ENCODE peak calls at places on chromosome 11, in five cellular contexts. One of them, this sample, is unnamed.

GRCh38 chr11:27158763-27159679 is 118.4 kb downstream of the BBOX1 start:
- DNase-seq in GM19239: peak
- DNase-seq in Ammon's horn: peak
- DNase-seq in neural crest cell: peak
- DNase-seq in sciatic nerve: peak
- DNase-seq in this sample: peak

GRCh38 chr11:46246514-46246913 is 30.9 kb upstream of the CREB3L1 start:
- DNase-seq in GM19239: no peak
- DNase-seq in sciatic nerve: no peak
- DNase-seq in neural crest cell: no peak
- DNase-seq in Ammon's horn: no peak
- DNase-seq in this sample: peak

GRCh38 chr11:11279956-11280689 is 72.9 kb downstream of the CSNK2A3 start:
- DNase-seq in GM19239: no peak
- DNase-seq in Ammon's horn: no peak
- DNase-seq in neural crest cell: no peak
- DNase-seq in sciatic nerve: no peak
- DNase-seq in this sample: peak

GRCh38 chr11:130679247-130679646 is 230.8 kb downstream of the ADAMTS15 start:
- DNase-seq in sciatic nerve: no peak
- DNase-seq in neural crest cell: no peak
- DNase-seq in GM19239: no peak
- DNase-seq in Ammon's horn: no peak
- DNase-seq in this sample: no peak

GRCh38 chr11:66261578-66261977 is 6.9 kb upstream of the RAB1B start:
- DNase-seq in sciatic nerve: no peak
- DNase-seq in Ammon's horn: no peak
- DNase-seq in GM19239: no peak
- DNase-seq in neural crest cell: no peak
- DNase-seq in this sample: no peak

GRCh38 chr11:85844439-85845051 is 10.6 kb upstream of the CCDC83 start:
- DNase-seq in Ammon's horn: no peak
- DNase-seq in sciatic nerve: no peak
- DNase-seq in GM19239: no peak
- DNase-seq in neural crest cell: no peak
- DNase-seq in this sample: peak

GRCh38 chr11:64536396-64536935 is 54.6 kb upstream of the SLC22A12 start:
- DNase-seq in neural crest cell: no peak
- DNase-seq in sciatic nerve: peak
- DNase-seq in Ammon's horn: no peak
- DNase-seq in GM19239: no peak
- DNase-seq in this sample: peak

GRCh38 chr11:28743101-28743550 is 634.9 kb downstream of the METTL15 start:
- DNase-seq in neural crest cell: no peak
- DNase-seq in Ammon's horn: no peak
- DNase-seq in sciatic nerve: no peak
- DNase-seq in GM19239: no peak
- DNase-seq in this sample: peak

GRCh38 chr11:111878385-111878765 is 590 bp downstream of the FDXACB1 start:
- DNase-seq in GM19239: no peak
- DNase-seq in Ammon's horn: no peak
- DNase-seq in neural crest cell: no peak
- DNase-seq in sciatic nerve: no peak
- DNase-seq in this sample: no peak

GRCh38 chr11:122656073-122656630 is 630 bp downstream of the UBASH3B start:
- DNase-seq in Ammon's horn: no peak
- DNase-seq in sciatic nerve: peak
- DNase-seq in neural crest cell: peak
- DNase-seq in GM19239: peak
- DNase-seq in this sample: peak

GRCh38 chr11:45075952-45076351 is 70.5 kb upstream of the PRDM11 start:
- DNase-seq in neural crest cell: no peak
- DNase-seq in sciatic nerve: no peak
- DNase-seq in Ammon's horn: no peak
- DNase-seq in GM19239: no peak
- DNase-seq in this sample: no peak

GRCh38 chr11:11841121-11841604 is 609 bp upstream of the USP47 start:
- DNase-seq in sciatic nerve: peak
- DNase-seq in GM19239: no peak
- DNase-seq in neural crest cell: no peak
- DNase-seq in Ammon's horn: peak
- DNase-seq in this sample: peak

GRCh38 chr11:35227551-35228341 is 88.8 kb downstream of the CD44 start:
- DNase-seq in Ammon's horn: peak
- DNase-seq in neural crest cell: no peak
- DNase-seq in sciatic nerve: no peak
- DNase-seq in GM19239: no peak
- DNase-seq in this sample: no peak

GRCh38 chr11:3954448-3955298 is 99.2 kb downstream of the STIM1 start:
- DNase-seq in Ammon's horn: no peak
- DNase-seq in neural crest cell: no peak
- DNase-seq in GM19239: no peak
- DNase-seq in sciatic nerve: no peak
- DNase-seq in this sample: peak